ENCODE peak calls at places on chromosome 3, in six cellular contexts. V is uterus, N is Panc1, Q is K562, G is tibial nerve, J is fibroblast of lung. R is an unnamed sample. For H3K9me3, the result is how much of the 10 kb centered on the place peaks cover.

GRCh38 chr3:167109746-167110145 is 270.4 kb downstream of the ZBBX start:
- DNase-seq in G (no peak), V (no peak), J (no peak), N (no peak), Q (no peak), R (no peak)

GRCh38 chr3:138359549-138360271 is 11.3 kb downstream of the MRAS start:
- DNase-seq in N (no peak), Q (no peak), G (no peak), J (peak), V (no peak), R (no peak)

GRCh38 chr3:47376393-47376792 is 4.4 kb upstream of the PTPN23 start:
- DNase-seq in N (no peak), J (no peak), V (no peak), G (no peak), Q (peak), R (no peak)

GRCh38 chr3:146250449-146251382 is at the start of gene PLSCR4:
- DNase-seq in N (no peak), J (peak), Q (peak), G (peak), V (peak), R (no peak)

GRCh38 chr3:21839592-21839991 is 88.6 kb upstream of the ZNF385D start:
- DNase-seq in V (no peak), G (peak), J (peak), Q (peak), N (no peak), R (no peak)

GRCh38 chr3:66836363-66837152 is 161.5 kb upstream of the KBTBD8 start:
- DNase-seq in N (no peak), Q (no peak), J (peak), V (no peak), G (no peak), R (no peak)

GRCh38 chr3:194007598-194008337 is 128.2 kb upstream of the HES1 start:
- DNase-seq in V (no peak), J (peak), N (no peak), Q (peak), G (no peak), R (no peak)

GRCh38 chr3:18424213-18424861 is 802 bp downstream of the SATB1 start:
- DNase-seq in N (no peak), G (no peak), Q (no peak), J (no peak), V (peak), R (peak)

GRCh38 chr3:121545049-121545563 is 682 bp downstream of the POLQ start:
- DNase-seq in J (peak), N (no peak), Q (peak), V (no peak), G (no peak), R (no peak)

GRCh38 chr3:61733866-61734265 is 172.5 kb downstream of the PTPRG start:
- DNase-seq in V (no peak), G (no peak), J (no peak), N (no peak), Q (no peak), R (no peak)

GRCh38 chr3:55286695-55287094 is 200.4 kb downstream of the WNT5A start:
- DNase-seq in J (no peak), G (no peak), N (no peak), Q (no peak), V (no peak), R (no peak)

GRCh38 chr3:48065035-48065434 is 48.8 kb upstream of the MAP4 start:
- DNase-seq in J (peak), V (no peak), Q (no peak), G (no peak), N (no peak), R (no peak)

GRCh38 chr3:58568572-58569286 is 8.5 kb downstream of the FAM107A start:
- DNase-seq in V (peak), N (no peak), Q (peak), J (peak), G (peak), R (peak)

GRCh38 chr3:43286886-43287301 is 554 bp downstream of the SNRK start:
- DNase-seq in G (no peak), J (peak), V (no peak), N (no peak), Q (peak), R (no peak)

GRCh38 chr3:159996018-159996417 is 7.4 kb downstream of the IL12A start:
- DNase-seq in V (no peak), N (no peak), Q (no peak), J (peak), G (no peak), R (no peak)
- H3K9me3 ChIP-seq in V (under half), N (under half), Q (under half), J (under half), G (under half), R (under half)

GRCh38 chr3:42169579-42169978 is 78.4 kb downstream of the TRAK1 start:
- DNase-seq in J (no peak), N (no peak), V (no peak), G (no peak), Q (no peak), R (no peak)
- TF ChIP-seq CTCF in J (no peak), N (no peak), V (no peak), G (no peak), Q (no peak), R (no peak)

GRCh38 chr3:110944782-110945181 is 126.8 kb upstream of the NECTIN3 start:
- DNase-seq in V (no peak), Q (no peak), J (no peak), N (no peak), G (no peak), R (no peak)
- H3K9me3 ChIP-seq in V (under half), Q (under half), J (under half), N (under half), G (under half), R (under half)

GRCh38 chr3:81395739-81396138 is 365.7 kb downstream of the GBE1 start:
- DNase-seq in Q (peak), G (no peak), J (no peak), N (no peak), V (no peak), R (no peak)
- TF ChIP-seq CTCF in Q (no peak), G (no peak), J (no peak), N (no peak), V (no peak), R (no peak)

DNA sequence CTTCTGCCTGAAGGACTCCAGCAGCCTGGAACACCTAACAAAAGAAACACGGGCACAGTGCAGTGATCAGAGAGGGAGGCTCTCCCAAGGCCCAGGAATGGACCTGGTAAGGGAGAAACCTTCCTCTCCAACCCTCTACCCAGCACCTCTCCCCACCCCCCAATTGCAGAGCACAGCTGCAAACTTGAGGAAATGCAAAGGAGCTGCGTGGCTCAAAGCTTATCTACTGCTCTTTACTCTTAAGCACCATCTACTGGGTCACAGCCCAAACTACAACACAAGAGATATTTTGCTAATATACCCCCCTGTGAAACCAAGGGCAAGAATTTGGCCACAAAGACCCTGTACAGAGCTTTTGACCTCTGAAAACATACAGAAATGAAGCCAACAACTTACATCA is 328.3 kb downstream of the OXSM start:
- DNase-seq in V (no peak), Q (no peak), J (no peak), G (no peak), N (no peak), R (no peak)
- H3K9me3 ChIP-seq in V (under half), Q (under half), J (under half), G (under half), N (under half), R (under half)

DNA sequence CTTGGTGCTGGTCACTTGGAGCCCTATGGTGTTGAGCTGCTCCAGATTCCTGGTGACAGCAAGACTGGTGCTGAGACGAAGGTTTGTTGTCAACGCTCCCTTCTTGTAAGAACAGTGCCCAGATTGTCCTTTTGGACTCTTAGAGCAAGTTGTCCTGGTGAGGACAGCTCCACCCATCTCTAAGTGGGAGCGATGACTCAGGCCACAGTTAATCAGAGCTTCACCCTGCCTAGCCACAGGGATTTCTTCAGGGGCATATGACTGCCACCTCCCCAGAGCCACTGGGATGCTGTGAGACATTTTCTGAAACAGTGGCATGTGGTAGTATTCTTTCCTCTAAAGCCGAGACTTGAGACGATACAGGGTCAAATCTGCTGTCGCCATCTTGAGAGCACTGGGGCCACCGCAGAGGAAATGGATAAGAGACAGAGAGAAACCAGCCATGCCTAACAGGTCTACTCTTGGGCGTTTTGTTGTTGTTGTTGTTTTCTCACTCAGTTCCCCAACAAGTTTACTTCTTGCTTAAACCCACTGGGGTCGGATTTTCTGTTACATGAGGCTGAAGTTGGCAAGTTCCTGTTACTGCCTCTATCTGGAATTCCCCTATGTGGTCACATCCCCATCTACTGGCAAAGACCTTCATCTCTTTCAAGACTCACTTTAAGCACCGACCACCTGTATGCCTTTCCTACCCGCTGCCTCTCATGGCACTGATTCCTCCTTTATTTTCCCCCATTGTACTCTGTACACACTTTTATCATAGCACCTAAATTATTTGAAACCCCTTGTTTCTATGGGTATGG is 16.0 kb upstream of the PCOLCE2 start:
- DNase-seq in G (no peak), Q (peak), J (peak), V (no peak), N (no peak), R (no peak)
- TF ChIP-seq CTCF in G (no peak), Q (peak), J (no peak), V (no peak), N (no peak), R (no peak)

R was measured in CD4-positive, alpha-beta T cell.